ENCODE peak calls at places on chromosome 12, in seven cellular contexts. Z, Q, L, B, U, A and S are unnamed samples.

GRCh38 chr12:39368891-39369290 is 74.0 kb downstream of the KIF21A start:
- DNase-seq in Z (no peak), Q (no peak), L (no peak), B (no peak), U (no peak), A (no peak), S (no peak)

GRCh38 chr12:127809236-127809635 is 457.7 kb upstream of the TMEM132C start:
- DNase-seq in Z (no peak), Q (peak), L (no peak), B (no peak), U (no peak), A (no peak), S (peak)

GRCh38 chr12:104596128-104596799 is 139.5 kb downstream of the CHST11 start:
- DNase-seq in Z (peak), Q (no peak), L (peak), B (no peak), U (peak), A (no peak), S (peak)

GRCh38 chr12:30837595-30837994 is 82.8 kb upstream of the CAPRIN2 start:
- DNase-seq in Z (no peak), Q (no peak), L (no peak), B (no peak), U (no peak), A (no peak), S (no peak)

GRCh38 chr12:98754095-98754494 is 109.0 kb downstream of the APAF1 start:
- DNase-seq in Z (peak), Q (peak), L (no peak), B (peak), U (no peak), A (no peak), S (no peak)

GRCh38 chr12:113960030-113960429 is 6.1 kb downstream of the RBM19 start:
- DNase-seq in Z (no peak), Q (no peak), L (no peak), B (no peak), U (no peak), A (no peak), S (no peak)

GRCh38 chr12:64699504-64700115 is 59.6 kb downstream of the GNS start:
- DNase-seq in Z (no peak), Q (no peak), L (no peak), B (no peak), U (no peak), A (no peak), S (peak)

GRCh38 chr12:90964616-90965015 is 9.6 kb upstream of the CCER1 start:
- DNase-seq in Z (no peak), Q (no peak), L (no peak), B (no peak), U (no peak), A (no peak), S (no peak)

GRCh38 chr12:117034691-117035090 is 64.5 kb downstream of the TESC start:
- DNase-seq in Z (no peak), Q (no peak), L (no peak), B (no peak), U (no peak), A (no peak), S (no peak)

GRCh38 chr12:34402228-34402898 is 380.1 kb downstream of the ALG10 start:
- DNase-seq in Z (no peak), Q (no peak), L (peak), B (peak), U (peak), A (peak), S (no peak)

GRCh38 chr12:45483571-45483970 is 245.9 kb upstream of the ARID2 start:
- DNase-seq in Z (peak), Q (no peak), L (peak), B (no peak), U (no peak), A (no peak), S (peak)

GRCh38 chr12:56518570-56518969 is 3.0 kb upstream of the RBMS2 start:
- DNase-seq in Z (peak), Q (no peak), L (no peak), B (no peak), U (no peak), A (no peak), S (no peak)

GRCh38 chr12:790253-790563 is 37.8 kb downstream of the WNK1 start:
- DNase-seq in Z (no peak), Q (no peak), L (no peak), B (no peak), U (no peak), A (no peak), S (no peak)

GRCh38 chr12:25829192-25829591 is 129.3 kb upstream of the RASSF8 start:
- DNase-seq in Z (peak), Q (no peak), L (no peak), B (no peak), U (peak), A (no peak), S (no peak)

GRCh38 chr12:13130981-13131380 is 27.5 kb upstream of the GSG1 start:
- DNase-seq in Z (no peak), Q (no peak), L (no peak), B (no peak), U (no peak), A (no peak), S (no peak)

GRCh38 chr12:58502857-58503256 is 417.4 kb downstream of the LRIG3 start:
- DNase-seq in Z (peak), Q (no peak), L (no peak), B (no peak), U (no peak), A (no peak), S (no peak)

GRCh38 chr12:6083606-6084005 is 40.9 kb downstream of the VWF start:
- DNase-seq in Z (no peak), Q (no peak), L (peak), B (no peak), U (no peak), A (no peak), S (no peak)

GRCh38 chr12:14962180-14962579 is 779 bp upstream of the ARHGDIB start:
- DNase-seq in Z (no peak), Q (no peak), L (no peak), B (no peak), U (no peak), A (no peak), S (no peak)

GRCh38 chr12:6830286-6830892 is 2.2 kb downstream of the P3H3 start:
- DNase-seq in Z (no peak), Q (no peak), L (no peak), B (no peak), U (no peak), A (no peak), S (no peak)

GRCh38 chr12:3456809-3457208 is 34.2 kb upstream of the PRMT8 start:
- DNase-seq in Z (no peak), Q (peak), L (no peak), B (no peak), U (no peak), A (no peak), S (no peak)

GRCh38 chr12:56119361-56119796 is 1.3 kb downstream of the ZC3H10 start:
- DNase-seq in Z (peak), Q (peak), L (peak), B (peak), U (peak), A (peak), S (peak)

GRCh38 chr12:38697290-38697689 is 208.1 kb downstream of the CPNE8 start:
- DNase-seq in Z (no peak), Q (no peak), L (no peak), B (no peak), U (no peak), A (no peak), S (no peak)

GRCh38 chr12:85036241-85036707 is at the start of the genes LRRIQ1 and TSPAN19:
- DNase-seq in Z (peak), Q (peak), L (peak), B (no peak), U (no peak), A (no peak), S (peak)

GRCh38 chr12:99110212-99110611 is 465.1 kb downstream of the APAF1 start:
- DNase-seq in Z (no peak), Q (no peak), L (no peak), B (no peak), U (no peak), A (no peak), S (no peak)

GRCh38 chr12:122851820-122852219 is 16.6 kb downstream of the HIP1R start:
- DNase-seq in Z (peak), Q (no peak), L (no peak), B (no peak), U (no peak), A (no peak), S (peak)

GRCh38 chr12:125143491-125143890 is 78.3 kb downstream of the AACS start:
- DNase-seq in Z (peak), Q (peak), L (no peak), B (no peak), U (no peak), A (no peak), S (no peak)

GRCh38 chr12:112979281-112979680 is 962 bp downstream of the OAS2 start:
- DNase-seq in Z (no peak), Q (no peak), L (no peak), B (no peak), U (no peak), A (peak), S (no peak)

GRCh38 chr12:91743727-91744126 is 401.9 kb downstream of the BTG1 start:
- DNase-seq in Z (no peak), Q (no peak), L (no peak), B (no peak), U (no peak), A (no peak), S (no peak)

GRCh38 chr12:132285991-132286681 is 43.3 kb downstream of the GALNT9 start:
- DNase-seq in Z (peak), Q (peak), L (peak), B (no peak), U (no peak), A (no peak), S (peak)

GRCh38 chr12:126668538-126668937 is 1598.4 kb upstream of the TMEM132C start:
- DNase-seq in Z (no peak), Q (no peak), L (no peak), B (no peak), U (no peak), A (no peak), S (no peak)

GRCh38 chr12:19869413-19869812 is 430.1 kb downstream of the AEBP2 start:
- DNase-seq in Z (no peak), Q (no peak), L (no peak), B (no peak), U (no peak), A (no peak), S (no peak)

GRCh38 chr12:50013361-50014147 is 11.7 kb downstream of the RACGAP1 start:
- DNase-seq in Z (no peak), Q (no peak), L (no peak), B (no peak), U (no peak), A (no peak), S (no peak)

GRCh38 chr12:122955151-122955550 is 11.1 kb downstream of the ABCB9 start:
- DNase-seq in Z (no peak), Q (no peak), L (no peak), B (no peak), U (no peak), A (no peak), S (no peak)

GRCh38 chr12:26188132-26188531 is 7.2 kb upstream of the SSPN start:
- DNase-seq in Z (peak), Q (no peak), L (no peak), B (no peak), U (no peak), A (no peak), S (no peak)

DNA sequence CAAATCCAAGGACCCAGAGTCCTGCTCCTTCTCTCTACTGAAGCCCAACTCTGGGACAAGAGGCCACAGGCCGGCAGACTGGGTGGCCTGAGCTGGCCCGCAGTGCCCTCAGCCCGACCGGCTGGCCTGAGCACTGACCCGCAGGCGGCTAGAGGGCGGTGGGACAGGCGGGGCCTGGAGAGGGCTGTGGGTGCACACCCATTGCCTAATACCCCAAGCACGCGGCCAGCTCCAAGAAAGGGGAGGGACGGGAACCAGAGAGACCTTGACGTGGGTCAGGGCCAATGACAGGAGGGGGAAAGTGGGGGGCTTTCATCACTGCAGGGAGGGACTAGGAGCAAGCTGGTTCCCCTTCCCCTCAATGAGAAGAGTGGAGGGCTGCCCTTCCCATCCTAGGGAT is 2.0 kb upstream of the WNT10B start:
- DNase-seq in Z (no peak), Q (no peak), L (peak), B (no peak), U (no peak), A (no peak), S (no peak)
- H3K27ac ChIP-seq in Z (no peak), Q (no peak), L (no peak), B (no peak), U (no peak), A (no peak), S (no peak)

DNA sequence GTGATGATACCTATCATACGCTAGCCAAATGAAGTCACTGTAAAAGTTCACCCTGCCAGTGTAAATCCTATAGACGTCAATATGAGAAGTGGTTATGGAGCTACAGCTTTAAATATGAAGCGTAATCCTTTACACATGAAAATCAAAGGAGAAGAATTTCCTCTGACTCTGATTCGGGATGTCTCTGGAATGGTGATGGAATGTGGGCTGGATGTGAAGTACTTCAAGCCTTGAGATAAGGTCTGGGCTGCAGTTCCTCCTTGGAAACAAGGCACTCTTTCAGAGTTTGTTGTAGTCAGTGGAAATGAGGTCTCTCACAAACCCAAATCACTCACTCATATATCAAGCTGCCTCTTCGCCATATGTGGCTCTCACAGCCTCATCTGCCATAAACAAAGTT is 53.1 kb upstream of the NAP1L1 start:
- DNase-seq in Z (peak), Q (peak), L (no peak), B (no peak), U (no peak), A (no peak), S (no peak)
- H3K27ac ChIP-seq in Z (no peak), Q (no peak), L (no peak), B (no peak), U (no peak), A (no peak), S (no peak)

GRCh38 chr12:4769073-4769472 is 48.9 kb downstream of the GALNT8 start:
- DNase-seq in Z (no peak), Q (no peak), L (no peak), B (no peak), U (no peak), A (no peak), S (no peak)

GRCh38 chr12:4767181-4767580 is 47.0 kb downstream of the GALNT8 start:
- DNase-seq in Z (no peak), Q (no peak), L (no peak), B (no peak), U (no peak), A (no peak), S (no peak)

GRCh38 chr12:4763549-4763948 is 43.3 kb downstream of the GALNT8 start:
- DNase-seq in Z (peak), Q (peak), L (peak), B (peak), U (no peak), A (no peak), S (peak)

GRCh38 chr12:4762773-4763172 is 42.6 kb downstream of the GALNT8 start:
- DNase-seq in Z (no peak), Q (no peak), L (no peak), B (no peak), U (no peak), A (no peak), S (no peak)

GRCh38 chr12:4766445-4766844 is 46.2 kb downstream of the GALNT8 start:
- DNase-seq in Z (no peak), Q (no peak), L (no peak), B (no peak), U (no peak), A (no peak), S (no peak)
- H3K27ac ChIP-seq in Z (no peak), Q (no peak), L (no peak), B (no peak), U (no peak), A (no peak), S (no peak)

GRCh38 chr12:101407054-101407437 is 526 bp downstream of the ARL1 start:
- DNase-seq in Z (no peak), Q (no peak), L (no peak), B (no peak), U (no peak), A (peak), S (no peak)
- H3K27ac ChIP-seq in Z (peak), Q (peak), L (peak), B (peak), U (peak), A (peak), S (peak)

GRCh38 chr12:2054091-2055018 is 1.6 kb downstream of the CACNA1C start:
- DNase-seq in Z (no peak), Q (no peak), L (no peak), B (no peak), U (no peak), A (no peak), S (no peak)

GRCh38 chr12:2049604-2050540 is 2.9 kb upstream of the CACNA1C start:
- DNase-seq in Z (peak), Q (no peak), L (no peak), B (no peak), U (no peak), A (no peak), S (no peak)

GRCh38 chr12:2053675-2054070 is 886 bp downstream of the CACNA1C start:
- DNase-seq in Z (no peak), Q (no peak), L (peak), B (no peak), U (no peak), A (no peak), S (no peak)

GRCh38 chr12:2051700-2052625 is 824 bp upstream of the CACNA1C start:
- DNase-seq in Z (no peak), Q (no peak), L (no peak), B (no peak), U (no peak), A (no peak), S (no peak)

DNA sequence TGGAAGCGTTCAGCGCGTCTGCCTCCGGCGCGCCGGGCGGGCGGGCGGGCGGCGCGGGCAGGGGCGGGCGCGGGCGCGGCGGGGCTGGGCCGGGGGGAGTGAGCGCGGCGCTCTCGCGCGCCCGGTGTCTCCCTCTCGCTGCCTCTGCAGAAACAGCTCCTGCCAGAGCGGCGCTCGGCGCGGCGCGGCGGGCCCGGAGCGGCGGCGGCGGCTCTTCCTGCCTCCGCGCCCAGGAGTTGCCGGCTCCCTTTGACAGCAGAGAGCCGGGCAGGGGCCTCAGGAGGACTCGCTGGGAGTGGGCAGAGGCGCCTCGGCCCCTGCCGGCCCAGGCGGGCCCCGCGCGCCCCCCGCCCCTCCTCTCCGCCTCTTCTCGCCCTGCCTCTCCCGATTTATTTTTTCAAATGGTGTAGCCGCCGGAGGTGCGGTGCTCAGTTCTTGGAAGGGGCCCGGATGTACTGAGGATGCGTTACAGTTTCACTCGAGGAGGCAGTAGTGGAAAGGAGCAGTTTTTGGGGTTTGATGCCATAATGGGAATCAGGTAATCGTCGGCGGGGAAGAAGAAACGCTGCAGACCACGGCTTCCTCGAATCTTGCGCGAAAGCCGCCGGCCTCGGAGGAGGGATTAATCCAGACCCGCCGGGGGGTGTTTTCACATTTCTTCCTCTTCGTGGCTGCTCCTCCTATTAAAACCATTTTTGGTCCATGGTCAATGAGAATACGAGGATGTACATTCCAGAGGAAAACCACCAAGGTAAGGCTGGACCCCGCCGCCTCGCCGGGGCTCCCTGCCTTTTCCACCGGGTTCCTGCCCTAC is at the start of gene CACNA1C:
- DNase-seq in Z (peak), Q (peak), L (peak), B (no peak), U (no peak), A (no peak), S (no peak)
- H3K27ac ChIP-seq in Z (peak), Q (no peak), L (peak), B (no peak), U (peak), A (peak), S (no peak)

DNA sequence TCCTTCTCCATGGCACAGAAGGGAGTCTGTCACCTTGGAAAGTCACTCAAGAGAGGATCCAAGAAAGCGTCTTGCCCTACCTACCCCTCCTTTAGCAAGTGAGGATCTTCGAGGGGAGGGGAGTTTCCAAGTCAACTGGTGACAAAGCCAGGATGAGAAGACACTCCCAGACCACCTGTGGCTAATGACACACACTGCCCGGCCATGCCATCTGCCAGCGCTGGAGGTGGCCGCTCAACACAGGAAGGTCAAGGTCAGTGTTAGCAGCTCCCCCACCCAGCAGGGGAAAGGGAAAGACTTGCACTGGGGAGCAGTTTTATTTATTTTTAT is 41.3 kb downstream of the ELK3 start:
- DNase-seq in Z (no peak), Q (peak), L (no peak), B (no peak), U (no peak), A (no peak), S (peak)
- H3K27ac ChIP-seq in Z (no peak), Q (no peak), L (no peak), B (no peak), U (no peak), A (peak), S (peak)

GRCh38 chr12:106304001-106304421 is 1.5 kb downstream of the TCP11L2 start:
- DNase-seq in Z (no peak), Q (no peak), L (no peak), B (no peak), U (no peak), A (no peak), S (no peak)
- H3K27ac ChIP-seq in Z (no peak), Q (no peak), L (peak), B (no peak), U (peak), A (peak), S (no peak)